ENCODE peak calls at places on chromosomes 2 and 18, in nine cellular contexts. J, N, I, O, W, Q, F, Y and G are unnamed samples. For H3K4me1 and H3K36me3, the result is how much of the 10 kb centered on the place peaks cover.

GRCh38 chr2:29314816-29315571 is 199.8 kb downstream of the CLIP4 start:
- DNase-seq in J (no peak), Y (no peak), O (no peak), F (peak), W (no peak), Q (peak), N (peak), I (no peak), G (peak)

GRCh38 chr2:21452678-21453077 is 328.9 kb downstream of the TDRD15 start:
- DNase-seq in N (no peak), O (no peak), W (no peak), Y (no peak), I (no peak), Q (no peak), F (no peak), J (no peak), G (no peak)

GRCh38 chr2:221500501-221501209 is 71.4 kb downstream of the EPHA4 start:
- DNase-seq in N (no peak), Y (no peak), F (peak), Q (no peak), O (no peak), J (no peak), W (no peak), I (no peak), G (no peak)

GRCh38 chr18:27748336-27748735 is 428.6 kb downstream of the CDH2 start:
- DNase-seq in N (no peak), J (no peak), F (no peak), Q (no peak), Y (no peak), W (no peak), O (no peak), I (no peak), G (no peak)

GRCh38 chr2:36597003-36597531 is 901 bp downstream of the FEZ2 start:
- DNase-seq in O (no peak), N (no peak), W (no peak), Y (no peak), F (no peak), Q (no peak), I (no peak), J (no peak), G (peak)

GRCh38 chr2:176652300-176653182 is 383.3 kb downstream of the MTX2 start:
- DNase-seq in I (no peak), Y (no peak), N (no peak), W (no peak), J (no peak), O (no peak), Q (peak), F (peak), G (peak)

GRCh38 chr2:11985817-11986566 is 239.6 kb downstream of the LPIN1 start:
- DNase-seq in J (no peak), I (no peak), N (no peak), F (no peak), W (no peak), Q (no peak), Y (no peak), O (no peak), G (no peak)

GRCh38 chr2:169776483-169776802 is 22.2 kb upstream of the SSB start:
- DNase-seq in J (no peak), O (no peak), Q (no peak), W (no peak), Y (no peak), I (no peak), F (no peak), N (no peak), G (no peak)

GRCh38 chr2:197599285-197599965 is 76.0 kb downstream of the RFTN2 start:
- DNase-seq in Y (no peak), W (no peak), O (no peak), N (peak), F (no peak), Q (peak), J (no peak), I (no peak), G (no peak)

GRCh38 chr18:23629444-23629946 is 33.2 kb downstream of the ANKRD29 start:
- DNase-seq in Q (no peak), J (no peak), Y (no peak), N (no peak), I (no peak), F (no peak), O (no peak), W (no peak), G (peak)

GRCh38 chr2:21404137-21404536 is 280.4 kb downstream of the TDRD15 start:
- DNase-seq in Q (no peak), W (no peak), F (no peak), J (no peak), Y (no peak), N (no peak), O (no peak), I (no peak), G (no peak)

GRCh38 chr18:79528846-79529245 is 133.1 kb downstream of the NFATC1 start:
- DNase-seq in O (no peak), N (peak), F (peak), W (peak), Y (peak), Q (peak), I (peak), J (peak), G (peak)

GRCh38 chr2:437772-438393 is 150.0 kb upstream of the ALKAL2 start:
- DNase-seq in N (peak), Y (no peak), W (no peak), I (peak), J (peak), Q (peak), F (no peak), O (no peak), G (peak)

GRCh38 chr18:59546164-59546563 is 151.1 kb downstream of the CCBE1 start:
- DNase-seq in I (no peak), F (peak), Q (no peak), N (no peak), J (no peak), W (no peak), Y (no peak), O (no peak), G (no peak)

GRCh38 chr2:19850526-19851050 is 51.2 kb downstream of the TTC32 start:
- DNase-seq in Y (no peak), W (no peak), N (no peak), I (peak), Q (no peak), F (no peak), J (no peak), O (no peak), G (no peak)

GRCh38 chr2:186457908-186458307 is 28.2 kb upstream of the ZC3H15 start:
- DNase-seq in I (no peak), J (no peak), N (no peak), O (no peak), Y (no peak), F (no peak), W (no peak), Q (no peak), G (no peak)

GRCh38 chr2:172380436-172381274 is 46.7 kb upstream of the ITGA6 start:
- DNase-seq in J (no peak), Q (no peak), I (peak), O (no peak), Y (no peak), N (no peak), F (peak), W (no peak), G (no peak)

GRCh38 chr2:214839464-214839863 is 30.0 kb upstream of the BARD1 start:
- DNase-seq in W (no peak), I (no peak), Y (no peak), N (no peak), O (no peak), F (no peak), Q (no peak), J (no peak), G (no peak)

GRCh38 chr2:119810039-119810630 is 50.4 kb downstream of the PTPN4 start:
- DNase-seq in J (no peak), O (no peak), Y (no peak), I (no peak), W (no peak), F (no peak), Q (no peak), N (no peak), G (no peak)

DNA sequence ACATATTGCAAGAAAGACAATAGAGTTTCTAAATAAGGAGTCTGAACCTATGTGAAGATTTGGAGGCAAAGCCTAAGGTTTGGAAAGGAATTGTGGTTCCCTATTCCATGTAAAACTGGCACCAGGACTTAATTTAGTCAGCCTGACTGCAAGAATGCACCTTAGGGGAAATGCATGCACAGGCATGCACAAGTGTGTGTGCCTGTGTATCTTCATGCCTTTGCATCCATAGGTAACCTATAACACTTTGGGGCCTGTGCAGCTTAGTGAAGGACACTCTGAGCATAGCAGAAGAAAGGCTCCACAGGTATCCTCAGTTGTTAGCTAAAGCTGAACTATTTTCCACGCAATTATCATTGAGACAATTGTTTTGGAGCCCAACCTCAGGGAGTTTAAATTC is 73.4 kb downstream of the RPRM start:
- DNase-seq in O (no peak), N (no peak), J (no peak), Q (no peak), F (no peak), W (no peak), I (no peak), Y (no peak), G (no peak)
- H3K4me1 ChIP-seq in O (under half), N (under half), J (under half), Q (under half), F (under half), W (under half), I (under half), Y (under half), G (under half)

DNA sequence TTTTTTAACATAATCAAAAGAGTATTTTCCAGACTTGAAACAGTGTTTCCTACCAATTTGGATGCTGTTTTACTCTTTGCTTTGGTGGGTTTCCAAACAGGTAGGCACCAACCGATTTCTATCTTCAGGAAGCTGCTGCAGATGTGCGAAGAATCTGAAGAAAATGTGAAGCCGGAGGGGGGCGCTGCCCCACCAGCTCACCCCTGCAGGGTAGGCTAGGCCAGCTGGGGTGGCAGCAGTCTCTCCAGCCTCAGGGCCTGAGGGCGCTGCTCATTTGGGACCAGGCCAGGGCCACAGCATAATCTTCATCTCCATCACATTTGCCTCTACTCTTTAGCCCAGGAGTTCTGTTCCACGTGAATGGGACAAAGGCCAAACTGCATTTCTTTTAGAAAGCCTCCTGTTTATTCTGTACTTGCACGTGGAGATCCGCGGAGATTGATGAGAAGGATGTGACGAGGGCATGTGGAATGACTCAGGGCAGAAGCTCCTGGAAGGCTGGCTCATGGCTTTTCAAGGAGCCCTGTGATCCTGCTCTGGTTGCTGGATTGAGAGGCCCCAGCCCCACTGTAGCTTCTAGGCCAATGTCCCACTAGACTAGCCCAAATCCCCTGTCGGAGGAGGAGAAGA is 84.2 kb upstream of the FAM136A start:
- DNase-seq in O (no peak), Y (no peak), N (no peak), W (no peak), Q (no peak), F (peak), J (no peak), I (peak), G (no peak)
- H3K36me3 ChIP-seq in O (under half), Y (under half), N (under half), W (under half), Q (under half), F (under half), J (under half), I (under half), G (under half)

GRCh38 chr18:11052800-11053199 is 96.6 kb downstream of the PIEZO2 start:
- DNase-seq in Q (no peak), N (no peak), O (no peak), Y (no peak), W (no peak), I (no peak), F (no peak), J (peak), G (no peak)

GRCh38 chr18:11050966-11051365 is 98.4 kb downstream of the PIEZO2 start:
- DNase-seq in F (no peak), Y (no peak), J (no peak), W (no peak), O (no peak), N (no peak), I (no peak), Q (no peak), G (no peak)

GRCh38 chr18:11053293-11053692 is 96.1 kb downstream of the PIEZO2 start:
- DNase-seq in W (no peak), Q (no peak), Y (no peak), O (no peak), J (no peak), I (no peak), N (no peak), F (no peak), G (no peak)

GRCh38 chr18:11051462-11051861 is 97.9 kb downstream of the PIEZO2 start:
- DNase-seq in F (no peak), J (no peak), Y (no peak), N (no peak), I (no peak), Q (no peak), W (no peak), O (no peak), G (no peak)

DNA sequence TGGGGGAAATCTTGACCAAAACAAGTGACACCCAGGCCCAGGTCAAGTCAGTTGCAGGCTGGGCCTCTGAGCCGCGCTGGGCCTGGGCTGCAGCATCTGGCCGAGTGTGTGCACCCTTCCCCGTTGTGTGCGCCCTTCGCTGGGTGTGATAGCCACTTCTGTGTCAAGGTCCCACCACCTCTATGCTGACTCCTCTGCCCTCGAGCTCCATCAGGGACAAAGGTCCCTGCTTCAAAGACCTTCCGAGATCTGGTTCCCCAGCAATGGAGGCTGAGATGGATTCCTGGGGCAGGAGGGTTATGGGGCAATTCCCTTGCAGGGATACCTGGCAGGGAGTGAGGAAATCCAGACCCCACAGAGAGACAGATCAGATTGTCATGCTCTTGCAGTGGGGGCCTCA is 93.6 kb downstream of the PIEZO2 start:
- DNase-seq in Y (no peak), W (no peak), O (no peak), I (no peak), J (no peak), Q (no peak), F (no peak), N (no peak), G (no peak)
- H3K27ac ChIP-seq in Y (no peak), W (no peak), O (no peak), I (no peak), J (no peak), Q (no peak), F (no peak), N (no peak), G (no peak)

GRCh38 chr2:152175368-152176112 is at the start of gene STAM2:
- DNase-seq in N (peak), I (peak), J (peak), Y (peak), O (peak), W (peak), F (peak), Q (peak), G (peak)
- H3K4me1 ChIP-seq in N (under half), I (under half), J (under half), Y (under half), O (under half), W (under half), F (under half), Q (under half), G (under half)

DNA sequence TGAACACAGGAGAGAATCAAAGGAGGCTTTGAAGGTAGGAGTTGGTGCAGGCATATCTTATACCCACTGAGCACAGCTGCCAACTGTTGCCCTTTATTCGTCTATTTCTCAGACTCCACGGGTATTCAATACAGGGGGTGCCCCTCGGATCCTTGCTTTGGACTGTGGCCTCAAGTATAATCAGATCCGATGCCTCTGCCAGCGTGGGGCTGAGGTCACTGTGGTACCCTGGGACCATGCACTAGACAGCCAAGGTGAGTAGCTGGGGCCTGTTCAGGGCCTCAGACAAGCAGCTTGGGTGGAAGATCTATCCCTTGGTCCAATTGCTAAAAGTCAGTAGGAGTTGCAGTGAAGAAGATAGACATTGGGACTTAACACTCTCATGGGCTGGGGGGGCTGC is 5.2 kb downstream of the CAD start:
- DNase-seq in I (no peak), J (no peak), N (no peak), Y (no peak), W (no peak), F (no peak), O (no peak), Q (no peak), G (no peak)
- H3K36me3 ChIP-seq in I (half or more), J (under half), N (under half), Y (under half), W (under half), F (under half), O (under half), Q (half or more), G (under half)

GRCh38 chr2:156427067-156427466 is 9.1 kb upstream of the GPD2 start:
- DNase-seq in J (no peak), N (no peak), I (no peak), Q (no peak), Y (no peak), O (no peak), F (no peak), W (no peak), G (no peak)

GRCh38 chr2:156423674-156424282 is 12.4 kb upstream of the GPD2 start:
- DNase-seq in O (no peak), W (no peak), J (peak), F (no peak), Q (no peak), N (no peak), Y (no peak), I (peak), G (peak)

GRCh38 chr2:156430978-156431358 is 5.2 kb upstream of the GPD2 start:
- DNase-seq in N (no peak), Y (no peak), W (no peak), F (no peak), I (no peak), J (no peak), Q (no peak), O (no peak), G (peak)

GRCh38 chr2:156430236-156430977 is 5.8 kb upstream of the GPD2 start:
- DNase-seq in J (no peak), I (no peak), F (no peak), Y (no peak), W (no peak), N (no peak), Q (no peak), O (no peak), G (no peak)

GRCh38 chr2:156429211-156429610 is 7.0 kb upstream of the GPD2 start:
- DNase-seq in Q (no peak), W (no peak), J (no peak), N (no peak), I (no peak), F (no peak), O (no peak), Y (no peak), G (no peak)
- H3K27ac ChIP-seq in Q (no peak), W (no peak), J (no peak), N (no peak), I (no peak), F (no peak), O (peak), Y (no peak), G (no peak)

GRCh38 chr2:7011376-7012083 is 94.3 kb downstream of the RNF144A start:
- DNase-seq in N (no peak), I (no peak), J (no peak), O (no peak), Q (no peak), F (no peak), Y (no peak), W (no peak), G (no peak)
- H3K4me1 ChIP-seq in N (under half), I (under half), J (half or more), O (under half), Q (under half), F (under half), Y (under half), W (under half), G (under half)